ENCODE peak calls at places on chromosomes 5 and 9, in five cellular contexts. L is upper lobe of right lung, B is aorta, N is endothelial cell of umbilical vein, Z is MM.1S. P is an unnamed sample. For H3K9me3 and H3K4me1, the result is how much of the 10 kb centered on the place peaks cover.

GRCh38 chr9:31597977-31598376 is 786.5 kb upstream of the ACO1 start:
- DNase-seq in L (no peak), Z (peak), N (no peak), B (no peak), P (no peak)

GRCh38 chr5:181198905-181199519 is 6.0 kb downstream of the TRIM7 start:
- DNase-seq in N (no peak), B (no peak), Z (no peak), L (no peak), P (no peak)

GRCh38 chr9:125091121-125091520 is 52.2 kb downstream of the SCAI start:
- DNase-seq in L (no peak), Z (no peak), N (no peak), B (no peak), P (no peak)

GRCh38 chr9:33445389-33445881 is 2.0 kb downstream of the AQP3 start:
- DNase-seq in Z (no peak), N (no peak), L (peak), B (no peak), P (no peak)

GRCh38 chr5:859391-859790 is 8.6 kb upstream of the ZDHHC11 start:
- DNase-seq in B (peak), L (no peak), N (no peak), Z (no peak), P (no peak)

GRCh38 chr9:100427366-100428263 is 672 bp downstream of the MSANTD3 start:
- DNase-seq in N (peak), L (peak), B (peak), Z (peak), P (no peak)

GRCh38 chr9:135156525-135157510 is 69.3 kb downstream of the OLFM1 start:
- DNase-seq in N (peak), Z (peak), L (peak), B (no peak), P (peak)

GRCh38 chr9:92350129-92350739 is 24.5 kb downstream of the CENPP start:
- DNase-seq in N (no peak), B (no peak), Z (no peak), L (no peak), P (no peak)

GRCh38 chr5:157564149-157564711 is 11.3 kb downstream of the ADAM19 start:
- DNase-seq in B (no peak), Z (no peak), N (peak), L (no peak), P (no peak)

GRCh38 chr9:127805620-127806019 is 2.9 kb downstream of the FPGS start:
- DNase-seq in Z (peak), B (no peak), N (peak), L (no peak), P (no peak)

GRCh38 chr9:89603629-89604462 is 966 bp upstream of the GADD45G start:
- DNase-seq in B (peak), Z (peak), N (peak), L (peak), P (no peak)

GRCh38 chr5:57684299-57684702 is 201.7 kb upstream of the ACTBL2 start:
- DNase-seq in L (no peak), N (peak), Z (no peak), B (no peak), P (no peak)

GRCh38 chr5:112551437-112552018 is 132.5 kb upstream of the EPB41L4A start:
- DNase-seq in L (no peak), N (peak), Z (peak), B (no peak), P (no peak)

GRCh38 chr5:14323466-14323865 is 180.3 kb downstream of the TRIO start:
- DNase-seq in B (no peak), Z (no peak), L (no peak), N (no peak), P (no peak)

GRCh38 chr5:585556-585955 is 26.6 kb upstream of the CEP72 start:
- DNase-seq in N (no peak), L (peak), Z (no peak), B (no peak), P (no peak)

GRCh38 chr5:141958113-141958512 is at the start of gene PCDH12:
- DNase-seq in L (no peak), Z (no peak), N (peak), B (peak), P (no peak)

DNA sequence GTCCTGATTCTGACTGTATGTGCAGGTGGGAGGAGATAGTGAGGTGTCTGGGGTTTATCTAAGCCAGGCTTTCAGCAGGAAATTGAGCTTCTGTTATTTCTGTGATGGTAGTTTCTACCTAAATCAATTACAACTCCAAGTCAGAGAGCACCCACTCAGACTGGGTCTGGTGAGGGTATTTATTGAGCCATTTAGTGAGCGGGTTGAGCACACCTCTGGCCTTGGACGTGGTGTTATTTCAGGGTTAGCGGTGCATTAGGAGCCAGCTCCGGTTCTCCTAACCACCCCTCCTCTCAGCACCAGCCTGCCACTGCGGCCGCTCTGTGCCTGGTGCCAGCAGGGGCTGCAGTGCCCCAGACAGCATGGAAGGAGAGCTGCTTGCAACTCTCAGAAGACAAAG is 238.9 kb downstream of the CACNA1B start:
- DNase-seq in N (no peak), Z (no peak), B (no peak), L (peak), P (no peak)
- H3K9me3 ChIP-seq in N (under half), Z (under half), B (under half), L (under half), P (under half)

GRCh38 chr9:131396626-131397025 is 2.7 kb downstream of the PRRC2B start:
- DNase-seq in Z (no peak), N (no peak), L (no peak), B (peak), P (no peak)
- H3K4me1 ChIP-seq in Z (under half), N (half or more), L (half or more), B (under half), P (under half)

GRCh38 chr5:178940569-178941360 is at the start of gene ZNF454:
- DNase-seq in L (peak), Z (no peak), B (peak), N (peak), P (peak)
- H3K9me3 ChIP-seq in L (under half), Z (under half), B (under half), N (under half), P (under half)

GRCh38 chr9:94868462-94868861 is 142.0 kb downstream of the AOPEP start:
- DNase-seq in B (no peak), L (no peak), N (no peak), Z (no peak), P (no peak)
- H3K4me1 ChIP-seq in B (under half), L (under half), N (half or more), Z (under half), P (under half)

GRCh38 chr9:111561165-111561719 is 36.3 kb downstream of the ZNF483 start:
- DNase-seq in B (no peak), L (no peak), Z (no peak), N (no peak), P (no peak)
- H3K9me3 ChIP-seq in B (under half), L (under half), Z (under half), N (under half), P (under half)

GRCh38 chr9:20512636-20513035 is 109.7 kb downstream of the MLLT3 start:
- DNase-seq in L (no peak), N (no peak), Z (no peak), B (no peak), P (no peak)
- H3K4me1 ChIP-seq in L (under half), N (under half), Z (under half), B (under half), P (under half)

DNA sequence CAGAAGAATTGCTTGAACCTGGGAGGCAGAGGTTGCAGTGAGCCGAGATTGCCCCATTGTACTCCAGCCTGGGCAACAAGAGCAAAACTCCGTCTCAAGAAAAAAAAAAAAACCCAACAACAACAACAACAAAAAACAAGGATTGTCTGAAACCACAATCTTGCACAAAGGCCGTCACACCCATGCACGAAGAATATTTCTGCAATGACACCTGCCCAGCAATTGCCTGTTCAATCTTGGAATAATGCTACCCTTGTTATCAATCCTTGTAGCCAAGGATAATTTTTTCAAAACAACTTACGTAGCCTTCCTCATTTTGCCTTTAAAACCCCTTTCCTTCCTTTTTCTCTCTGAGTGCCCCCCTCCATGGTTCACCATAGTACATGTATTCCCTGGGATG is 3.7 kb upstream of the CLTB start:
- DNase-seq in L (no peak), B (no peak), Z (no peak), N (no peak), P (no peak)
- H3K9me3 ChIP-seq in L (under half), B (under half), Z (under half), N (under half), P (under half)

GRCh38 chr5:40683351-40683750 is 3.6 kb downstream of the PTGER4 start:
- DNase-seq in L (no peak), Z (no peak), B (no peak), N (no peak), P (no peak)
- H3K4me1 ChIP-seq in L (under half), Z (under half), B (under half), N (under half), P (under half)

P was measured in iPS DF 6.9.